ENCODE peak calls at places on chromosome 12, in ten cellular contexts. M is ovary, Z is kidney, F is esophagus squamous epithelium, N is left lung, E is astrocyte, W is SK-N-MC, A is A549, K is substantia nigra, T is transverse colon. G is an unnamed sample.

GRCh38 chr12:75977952-75978671 is 53.5 kb downstream of the PHLDA1 start:
- DNase-seq in Z (peak; percentile 66), F (peak; percentile 25), A (peak; percentile 100), T (peak; percentile 75), E (peak; percentile 100), N (no peak), K (no peak), W (peak; percentile 86), M (peak; percentile 62), G (peak; percentile 20)

GRCh38 chr12:105382771-105383632 is 52.5 kb downstream of the C12orf75 start:
- DNase-seq in E (peak; percentile 60), N (no peak), Z (no peak), W (peak; percentile 37), T (no peak), A (peak; percentile 72), M (no peak), K (no peak), F (no peak), G (no peak)

GRCh38 chr12:26080911-26081310 is 43.9 kb downstream of the BHLHE41 start:
- DNase-seq in W (no peak), M (no peak), A (no peak), K (no peak), F (no peak), T (no peak), E (no peak), N (no peak), Z (no peak), G (no peak)

GRCh38 chr12:121404734-121405133 is 4.8 kb downstream of the RNF34 start:
- DNase-seq in Z (no peak), A (no peak), M (no peak), W (no peak), N (no peak), F (no peak), T (no peak), K (no peak), E (no peak), G (no peak)

GRCh38 chr12:96878704-96879103 is 28.4 kb upstream of the NEDD1 start:
- DNase-seq in K (no peak), N (no peak), A (no peak), T (no peak), M (no peak), Z (no peak), E (peak; percentile 96), F (no peak), W (no peak), G (no peak)

GRCh38 chr12:104190151-104190550 is 25.4 kb upstream of the TXNRD1 start:
- DNase-seq in T (no peak), M (no peak), F (no peak), A (no peak), W (no peak), K (no peak), N (no peak), E (peak; percentile 53), Z (no peak), G (no peak)

GRCh38 chr12:88111074-88111652 is 30.7 kb downstream of the CEP290 start:
- DNase-seq in A (peak; percentile 74), E (peak; percentile 26), M (no peak), F (no peak), K (no peak), Z (no peak), W (no peak), T (no peak), N (no peak), G (no peak)

GRCh38 chr12:57722716-57723629 is 15.6 kb downstream of the AGAP2 start:
- DNase-seq in M (no peak), W (no peak), Z (no peak), K (no peak), A (no peak), F (no peak), E (no peak), T (no peak), N (no peak), G (no peak)

GRCh38 chr12:1583421-1584078 is 10.8 kb downstream of the FBXL14 start:
- DNase-seq in W (peak; percentile 89), T (peak; percentile 85), F (no peak), K (peak; percentile 41), M (peak; percentile 81), Z (no peak), A (peak; percentile 87), N (no peak), E (peak; percentile 70), G (no peak)

GRCh38 chr12:2228535-2228934 is 175.7 kb downstream of the CACNA1C start:
- DNase-seq in W (no peak), T (no peak), N (no peak), Z (no peak), M (no peak), A (no peak), E (no peak), F (no peak), K (no peak), G (no peak)

GRCh38 chr12:6943387-6943718 is 263 bp upstream of the RNU7-1 start:
- DNase-seq in M (peak; percentile 91), T (peak; percentile 85), K (peak; percentile 65), N (peak; percentile 78), E (peak; percentile 93), A (peak; percentile 95), W (peak; percentile 95), F (peak; percentile 49), Z (peak; percentile 89), G (peak; percentile 25)

GRCh38 chr12:116130431-116130830 is 147.1 kb downstream of the MED13L start:
- DNase-seq in Z (no peak), K (no peak), A (no peak), E (peak; percentile 78), N (no peak), T (no peak), M (no peak), W (no peak), F (no peak), G (no peak)

GRCh38 chr12:119957135-119957534 is 31.9 kb upstream of the BICDL1 start:
- DNase-seq in A (no peak), N (no peak), F (no peak), M (no peak), T (no peak), K (no peak), Z (no peak), E (no peak), W (no peak), G (no peak)

GRCh38 chr12:40792792-40793386 is 100.7 kb downstream of the CNTN1 start:
- DNase-seq in Z (no peak), W (no peak), F (no peak), N (no peak), T (no peak), M (no peak), E (no peak), K (no peak), A (no peak), G (no peak)

GRCh38 chr12:40794087-40794486 is 101.8 kb downstream of the CNTN1 start:
- DNase-seq in K (no peak), F (no peak), W (no peak), N (no peak), Z (no peak), T (no peak), E (no peak), A (no peak), M (no peak), G (no peak)

GRCh38 chr12:40788276-40788675 is 96.0 kb downstream of the CNTN1 start:
- DNase-seq in Z (no peak), E (no peak), M (no peak), K (no peak), A (no peak), N (no peak), T (no peak), W (no peak), F (no peak), G (no peak)

GRCh38 chr12:40793471-40793870 is 101.2 kb downstream of the CNTN1 start:
- DNase-seq in M (no peak), Z (no peak), K (no peak), A (no peak), W (no peak), N (no peak), F (no peak), E (no peak), T (no peak), G (no peak)
- H3K27ac ChIP-seq in M (no peak overlapping the region), Z (no peak overlapping the region), K (no peak overlapping the region), A (no peak overlapping the region), W (no peak overlapping the region), N (no peak overlapping the region), F (no peak overlapping the region), E (no peak overlapping the region), T (no peak overlapping the region), G (peak overlapping the region; percentile 7)

GRCh38 chr12:9669019-9669326 is 540 bp upstream of the CLEC2D start:
- DNase-seq in T (no peak), K (no peak), F (no peak), E (no peak), Z (no peak), W (no peak), N (no peak), A (no peak), M (no peak), G (no peak)
- H3K27ac ChIP-seq in T (no peak overlapping the region), K (no peak overlapping the region), F (no peak overlapping the region), E (no peak overlapping the region), Z (no peak overlapping the region), W (no peak overlapping the region), N (no peak overlapping the region), A (no peak overlapping the region), M (no peak overlapping the region), G (no peak overlapping the region)

DNA sequence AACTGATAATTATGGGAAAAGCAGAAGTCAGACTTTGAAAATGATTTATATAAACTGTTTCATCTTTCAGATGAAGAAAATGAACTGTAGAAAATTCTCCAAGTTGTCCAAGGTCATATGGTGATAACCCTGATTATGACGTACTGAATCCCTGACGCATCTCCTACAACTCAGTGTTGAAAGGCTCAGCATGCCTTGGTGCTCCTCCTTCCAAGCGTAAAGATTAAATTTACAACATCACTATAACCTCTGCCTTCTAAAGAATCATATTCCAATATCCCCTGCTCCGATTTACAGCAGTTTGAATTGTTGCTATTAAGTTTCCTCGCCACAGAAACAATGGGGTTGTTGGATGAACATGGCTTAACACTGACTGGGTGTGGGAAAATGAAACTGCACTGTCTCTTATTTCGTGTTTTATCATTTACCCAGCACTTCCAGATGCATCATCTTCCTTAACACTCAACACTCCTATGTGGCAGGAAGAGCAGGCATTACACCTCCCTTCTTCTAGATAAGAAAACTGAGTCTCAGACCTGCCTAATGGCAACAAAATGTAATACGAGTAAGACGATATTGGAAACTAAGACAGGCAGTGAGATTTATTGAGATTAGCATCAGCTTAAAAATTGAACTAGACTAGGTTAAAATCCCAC is 74.3 kb downstream of the PPM1H start:
- DNase-seq in M (no peak), N (no peak), Z (no peak), F (no peak), E (no peak), W (no peak), A (no peak), K (no peak), T (no peak), G (no peak)
- H3K27ac ChIP-seq in M (no peak overlapping the region), N (no peak overlapping the region), Z (no peak overlapping the region), F (no peak overlapping the region), E (no peak overlapping the region), W (no peak overlapping the region), A (peak overlapping the region; percentile 8), K (peak overlapping the region; percentile 40), T (no peak overlapping the region), G (no peak overlapping the region)

DNA sequence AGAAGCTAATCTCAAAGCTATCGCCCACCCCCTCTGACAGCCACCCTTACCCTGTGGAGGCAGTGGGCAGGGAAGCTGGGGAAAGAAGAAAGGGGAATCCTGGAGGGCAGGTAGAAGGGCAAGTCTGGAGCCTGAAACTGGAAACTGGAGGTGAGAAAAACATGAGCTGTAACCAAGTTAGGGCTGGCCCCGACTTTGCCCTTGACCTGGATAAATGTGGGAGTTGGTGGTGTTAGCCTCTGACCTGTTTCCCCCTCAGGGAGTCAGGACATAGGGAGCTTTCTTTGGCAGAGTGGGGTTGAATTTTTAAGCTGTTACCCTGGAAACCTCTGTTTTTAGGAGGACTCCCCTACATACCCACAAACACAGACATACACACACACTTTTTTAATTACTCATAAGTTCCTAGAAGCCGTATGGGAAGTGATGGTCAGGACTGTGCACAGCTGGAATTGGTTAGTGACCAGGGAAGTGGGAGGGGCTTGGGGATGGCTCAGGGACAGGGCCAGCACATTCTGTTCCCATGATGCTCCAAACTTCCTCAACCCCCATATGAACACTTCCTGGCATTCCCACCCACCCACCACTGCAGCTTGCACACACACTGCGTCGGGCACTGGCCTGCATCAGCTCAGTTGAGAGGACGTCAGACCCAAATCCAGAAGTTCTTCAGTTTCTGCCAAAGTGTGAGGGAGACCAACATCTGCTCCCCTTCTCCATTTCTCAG is 5.0 kb upstream of the MMP19 start:
- DNase-seq in A (peak; percentile 43), N (peak; percentile 83), K (peak; percentile 8), E (peak; percentile 99), W (no peak), Z (peak; percentile 95), M (peak; percentile 98), F (peak; percentile 42), T (peak; percentile 78), G (peak; percentile 13)
- H3K27ac ChIP-seq in A (peak overlapping the region; percentile 24), N (peak overlapping the region; percentile 90), K (peak overlapping the region; percentile 10), E (peak overlapping the region; percentile 99), W (peak overlapping the region; percentile 8), Z (peak overlapping the region; percentile 51), M (peak overlapping the region; percentile 69), F (peak overlapping the region; percentile 75), T (peak overlapping the region; percentile 88), G (peak overlapping the region; percentile 48)

G was measured in caudate nucleus.